ENCODE peak calls at places on chromosomes 12 and 14, in ten cellular contexts. One of them, this sample, is unnamed.

GRCh38 chr14:68680541-68681051 is 112.3 kb downstream of the ZFP36L1 start:
- DNase-seq in substantia nigra: no peak
- DNase-seq in psoas muscle: no peak
- DNase-seq in endodermal cell: no peak
- DNase-seq in cardiac muscle cell: peak
- DNase-seq in uterus: no peak
- DNase-seq in NCI-H1694: no peak
- DNase-seq in GM04503: no peak
- DNase-seq in activated CD4-positive, alpha-beta T cell treated with anti-CD3 and anti-CD28 coated beads, Interleukin-2, amount 10 ng/mL, durations not matched to agents 7 days and 5 days: no peak
- DNase-seq in NCI-H2107: no peak
- DNase-seq in this sample: no peak

GRCh38 chr12:130752692-130753230 is 36.7 kb upstream of the RIMBP2 start:
- DNase-seq in NCI-H1694: peak
- DNase-seq in psoas muscle: no peak
- DNase-seq in cardiac muscle cell: no peak
- DNase-seq in endodermal cell: peak
- DNase-seq in uterus: no peak
- DNase-seq in GM04503: no peak
- DNase-seq in activated CD4-positive, alpha-beta T cell treated with anti-CD3 and anti-CD28 coated beads, Interleukin-2, amount 10 ng/mL, durations not matched to agents 7 days and 5 days: no peak
- DNase-seq in substantia nigra: no peak
- DNase-seq in NCI-H2107: peak
- DNase-seq in this sample: no peak

GRCh38 chr12:11949738-11950403 is 120.9 kb upstream of the BCL2L14 start:
- DNase-seq in NCI-H1694: peak
- DNase-seq in GM04503: no peak
- DNase-seq in activated CD4-positive, alpha-beta T cell treated with anti-CD3 and anti-CD28 coated beads, Interleukin-2, amount 10 ng/mL, durations not matched to agents 7 days and 5 days: no peak
- DNase-seq in cardiac muscle cell: no peak
- DNase-seq in uterus: peak
- DNase-seq in endodermal cell: no peak
- DNase-seq in psoas muscle: peak
- DNase-seq in substantia nigra: no peak
- DNase-seq in NCI-H2107: peak
- DNase-seq in this sample: peak

GRCh38 chr12:3257411-3257810 is 180.2 kb downstream of the TSPAN9 start:
- DNase-seq in substantia nigra: no peak
- DNase-seq in NCI-H2107: no peak
- DNase-seq in activated CD4-positive, alpha-beta T cell treated with anti-CD3 and anti-CD28 coated beads, Interleukin-2, amount 10 ng/mL, durations not matched to agents 7 days and 5 days: no peak
- DNase-seq in NCI-H1694: no peak
- DNase-seq in cardiac muscle cell: no peak
- DNase-seq in uterus: no peak
- DNase-seq in endodermal cell: peak
- DNase-seq in GM04503: no peak
- DNase-seq in psoas muscle: no peak
- DNase-seq in this sample: no peak

GRCh38 chr14:73264080-73264895 is 27.0 kb downstream of the PAPLN start:
- DNase-seq in GM04503: no peak
- DNase-seq in uterus: no peak
- DNase-seq in psoas muscle: no peak
- DNase-seq in substantia nigra: no peak
- DNase-seq in activated CD4-positive, alpha-beta T cell treated with anti-CD3 and anti-CD28 coated beads, Interleukin-2, amount 10 ng/mL, durations not matched to agents 7 days and 5 days: no peak
- DNase-seq in endodermal cell: no peak
- DNase-seq in cardiac muscle cell: no peak
- DNase-seq in NCI-H2107: no peak
- DNase-seq in NCI-H1694: no peak
- DNase-seq in this sample: no peak

GRCh38 chr12:127632431-127632830 is 634.5 kb upstream of the TMEM132C start:
- DNase-seq in GM04503: no peak
- DNase-seq in activated CD4-positive, alpha-beta T cell treated with anti-CD3 and anti-CD28 coated beads, Interleukin-2, amount 10 ng/mL, durations not matched to agents 7 days and 5 days: no peak
- DNase-seq in NCI-H2107: no peak
- DNase-seq in uterus: no peak
- DNase-seq in endodermal cell: no peak
- DNase-seq in psoas muscle: no peak
- DNase-seq in cardiac muscle cell: no peak
- DNase-seq in NCI-H1694: no peak
- DNase-seq in substantia nigra: no peak
- DNase-seq in this sample: no peak

GRCh38 chr12:56258820-56259183 is 618 bp upstream of the ANKRD52 start:
- DNase-seq in psoas muscle: no peak
- DNase-seq in NCI-H2107: no peak
- DNase-seq in NCI-H1694: no peak
- DNase-seq in substantia nigra: no peak
- DNase-seq in cardiac muscle cell: no peak
- DNase-seq in endodermal cell: no peak
- DNase-seq in uterus: no peak
- DNase-seq in activated CD4-positive, alpha-beta T cell treated with anti-CD3 and anti-CD28 coated beads, Interleukin-2, amount 10 ng/mL, durations not matched to agents 7 days and 5 days: no peak
- DNase-seq in GM04503: no peak
- DNase-seq in this sample: no peak

GRCh38 chr14:23055621-23056256 is 1.6 kb downstream of the CDH24 start:
- DNase-seq in cardiac muscle cell: peak
- DNase-seq in GM04503: no peak
- DNase-seq in uterus: no peak
- DNase-seq in psoas muscle: peak
- DNase-seq in substantia nigra: no peak
- DNase-seq in NCI-H2107: no peak
- DNase-seq in NCI-H1694: no peak
- DNase-seq in endodermal cell: no peak
- DNase-seq in activated CD4-positive, alpha-beta T cell treated with anti-CD3 and anti-CD28 coated beads, Interleukin-2, amount 10 ng/mL, durations not matched to agents 7 days and 5 days: no peak
- DNase-seq in this sample: no peak

GRCh38 chr12:121005346-121005815 is 10.9 kb downstream of the C12orf43 start:
- DNase-seq in NCI-H1694: no peak
- DNase-seq in cardiac muscle cell: peak
- DNase-seq in GM04503: no peak
- DNase-seq in NCI-H2107: no peak
- DNase-seq in uterus: no peak
- DNase-seq in psoas muscle: no peak
- DNase-seq in activated CD4-positive, alpha-beta T cell treated with anti-CD3 and anti-CD28 coated beads, Interleukin-2, amount 10 ng/mL, durations not matched to agents 7 days and 5 days: peak
- DNase-seq in endodermal cell: peak
- DNase-seq in substantia nigra: no peak
- DNase-seq in this sample: peak

GRCh38 chr14:92540472-92541048 is 27.0 kb downstream of the RIN3 start:
- DNase-seq in cardiac muscle cell: peak
- DNase-seq in activated CD4-positive, alpha-beta T cell treated with anti-CD3 and anti-CD28 coated beads, Interleukin-2, amount 10 ng/mL, durations not matched to agents 7 days and 5 days: no peak
- DNase-seq in endodermal cell: no peak
- DNase-seq in NCI-H1694: peak
- DNase-seq in uterus: peak
- DNase-seq in substantia nigra: no peak
- DNase-seq in psoas muscle: peak
- DNase-seq in NCI-H2107: no peak
- DNase-seq in GM04503: peak
- DNase-seq in this sample: peak

GRCh38 chr12:19801941-19802340 is 362.6 kb downstream of the AEBP2 start:
- DNase-seq in psoas muscle: no peak
- DNase-seq in uterus: no peak
- DNase-seq in cardiac muscle cell: no peak
- DNase-seq in endodermal cell: no peak
- DNase-seq in NCI-H1694: no peak
- DNase-seq in NCI-H2107: no peak
- DNase-seq in GM04503: no peak
- DNase-seq in substantia nigra: no peak
- DNase-seq in activated CD4-positive, alpha-beta T cell treated with anti-CD3 and anti-CD28 coated beads, Interleukin-2, amount 10 ng/mL, durations not matched to agents 7 days and 5 days: no peak
- DNase-seq in this sample: no peak

GRCh38 chr14:70635971-70636595 is 5.6 kb upstream of the TTC9 start:
- DNase-seq in GM04503: no peak
- DNase-seq in NCI-H2107: no peak
- DNase-seq in activated CD4-positive, alpha-beta T cell treated with anti-CD3 and anti-CD28 coated beads, Interleukin-2, amount 10 ng/mL, durations not matched to agents 7 days and 5 days: no peak
- DNase-seq in substantia nigra: no peak
- DNase-seq in NCI-H1694: no peak
- DNase-seq in psoas muscle: no peak
- DNase-seq in uterus: no peak
- DNase-seq in cardiac muscle cell: no peak
- DNase-seq in endodermal cell: no peak
- DNase-seq in this sample: no peak

GRCh38 chr12:107963625-107964024 is 165.5 kb upstream of the WSCD2 start:
- DNase-seq in uterus: no peak
- DNase-seq in endodermal cell: no peak
- DNase-seq in activated CD4-positive, alpha-beta T cell treated with anti-CD3 and anti-CD28 coated beads, Interleukin-2, amount 10 ng/mL, durations not matched to agents 7 days and 5 days: no peak
- DNase-seq in psoas muscle: no peak
- DNase-seq in substantia nigra: no peak
- DNase-seq in NCI-H1694: no peak
- DNase-seq in cardiac muscle cell: no peak
- DNase-seq in NCI-H2107: no peak
- DNase-seq in GM04503: no peak
- DNase-seq in this sample: no peak

GRCh38 chr14:96574633-96575191 is 72.5 kb downstream of the PAPOLA start:
- DNase-seq in psoas muscle: no peak
- DNase-seq in NCI-H1694: peak
- DNase-seq in endodermal cell: no peak
- DNase-seq in GM04503: peak
- DNase-seq in activated CD4-positive, alpha-beta T cell treated with anti-CD3 and anti-CD28 coated beads, Interleukin-2, amount 10 ng/mL, durations not matched to agents 7 days and 5 days: no peak
- DNase-seq in NCI-H2107: no peak
- DNase-seq in cardiac muscle cell: peak
- DNase-seq in uterus: peak
- DNase-seq in substantia nigra: no peak
- DNase-seq in this sample: no peak

GRCh38 chr12:124837958-124838803 is 25.5 kb downstream of the SCARB1 start:
- DNase-seq in substantia nigra: no peak
- DNase-seq in cardiac muscle cell: peak
- DNase-seq in uterus: peak
- DNase-seq in NCI-H1694: peak
- DNase-seq in psoas muscle: peak
- DNase-seq in endodermal cell: peak
- DNase-seq in GM04503: peak
- DNase-seq in NCI-H2107: peak
- DNase-seq in activated CD4-positive, alpha-beta T cell treated with anti-CD3 and anti-CD28 coated beads, Interleukin-2, amount 10 ng/mL, durations not matched to agents 7 days and 5 days: no peak
- DNase-seq in this sample: peak

GRCh38 chr14:101200650-101201516 is 297.4 kb upstream of the RTL1 start:
- DNase-seq in GM04503: no peak
- DNase-seq in NCI-H1694: no peak
- DNase-seq in cardiac muscle cell: no peak
- DNase-seq in endodermal cell: peak
- DNase-seq in uterus: peak
- DNase-seq in activated CD4-positive, alpha-beta T cell treated with anti-CD3 and anti-CD28 coated beads, Interleukin-2, amount 10 ng/mL, durations not matched to agents 7 days and 5 days: no peak
- DNase-seq in psoas muscle: peak
- DNase-seq in substantia nigra: no peak
- DNase-seq in NCI-H2107: no peak
- DNase-seq in this sample: no peak

GRCh38 chr12:68259318-68259940 is 6.0 kb upstream of the IL22 start:
- DNase-seq in cardiac muscle cell: peak
- DNase-seq in GM04503: no peak
- DNase-seq in NCI-H2107: no peak
- DNase-seq in uterus: no peak
- DNase-seq in endodermal cell: no peak
- DNase-seq in psoas muscle: no peak
- DNase-seq in activated CD4-positive, alpha-beta T cell treated with anti-CD3 and anti-CD28 coated beads, Interleukin-2, amount 10 ng/mL, durations not matched to agents 7 days and 5 days: no peak
- DNase-seq in NCI-H1694: no peak
- DNase-seq in substantia nigra: no peak
- DNase-seq in this sample: no peak

GRCh38 chr12:50637870-50638481 is 125.9 kb upstream of the ATF1 start:
- DNase-seq in NCI-H2107: no peak
- DNase-seq in NCI-H1694: peak
- DNase-seq in activated CD4-positive, alpha-beta T cell treated with anti-CD3 and anti-CD28 coated beads, Interleukin-2, amount 10 ng/mL, durations not matched to agents 7 days and 5 days: no peak
- DNase-seq in GM04503: no peak
- DNase-seq in psoas muscle: no peak
- DNase-seq in endodermal cell: no peak
- DNase-seq in substantia nigra: no peak
- DNase-seq in cardiac muscle cell: peak
- DNase-seq in uterus: no peak
- DNase-seq in this sample: peak

GRCh38 chr14:86035882-86036281 is 505.9 kb downstream of the FLRT2 start:
- DNase-seq in NCI-H2107: no peak
- DNase-seq in uterus: no peak
- DNase-seq in psoas muscle: no peak
- DNase-seq in cardiac muscle cell: peak
- DNase-seq in NCI-H1694: no peak
- DNase-seq in endodermal cell: peak
- DNase-seq in substantia nigra: no peak
- DNase-seq in activated CD4-positive, alpha-beta T cell treated with anti-CD3 and anti-CD28 coated beads, Interleukin-2, amount 10 ng/mL, durations not matched to agents 7 days and 5 days: no peak
- DNase-seq in GM04503: no peak
- DNase-seq in this sample: no peak

GRCh38 chr12:127485528-127485927 is 781.4 kb upstream of the TMEM132C start:
- DNase-seq in psoas muscle: no peak
- DNase-seq in NCI-H2107: peak
- DNase-seq in uterus: no peak
- DNase-seq in activated CD4-positive, alpha-beta T cell treated with anti-CD3 and anti-CD28 coated beads, Interleukin-2, amount 10 ng/mL, durations not matched to agents 7 days and 5 days: no peak
- DNase-seq in endodermal cell: peak
- DNase-seq in substantia nigra: no peak
- DNase-seq in cardiac muscle cell: no peak
- DNase-seq in GM04503: peak
- DNase-seq in NCI-H1694: no peak
- DNase-seq in this sample: peak

GRCh38 chr12:120984351-120984898 is 6.1 kb downstream of the HNF1A start:
- DNase-seq in substantia nigra: no peak
- DNase-seq in activated CD4-positive, alpha-beta T cell treated with anti-CD3 and anti-CD28 coated beads, Interleukin-2, amount 10 ng/mL, durations not matched to agents 7 days and 5 days: no peak
- DNase-seq in NCI-H1694: no peak
- DNase-seq in GM04503: no peak
- DNase-seq in NCI-H2107: no peak
- DNase-seq in cardiac muscle cell: no peak
- DNase-seq in uterus: no peak
- DNase-seq in psoas muscle: no peak
- DNase-seq in endodermal cell: no peak
- DNase-seq in this sample: peak

GRCh38 chr14:71416392-71416791 is 509.1 kb downstream of the PCNX1 start:
- DNase-seq in activated CD4-positive, alpha-beta T cell treated with anti-CD3 and anti-CD28 coated beads, Interleukin-2, amount 10 ng/mL, durations not matched to agents 7 days and 5 days: no peak
- DNase-seq in cardiac muscle cell: no peak
- DNase-seq in GM04503: no peak
- DNase-seq in psoas muscle: no peak
- DNase-seq in substantia nigra: no peak
- DNase-seq in NCI-H1694: no peak
- DNase-seq in NCI-H2107: no peak
- DNase-seq in endodermal cell: no peak
- DNase-seq in uterus: no peak
- DNase-seq in this sample: no peak

GRCh38 chr12:3745152-3745551 is 7.8 kb downstream of the CRACR2A start:
- DNase-seq in NCI-H1694: no peak
- DNase-seq in GM04503: no peak
- DNase-seq in substantia nigra: no peak
- DNase-seq in uterus: no peak
- DNase-seq in cardiac muscle cell: no peak
- DNase-seq in psoas muscle: no peak
- DNase-seq in endodermal cell: peak
- DNase-seq in activated CD4-positive, alpha-beta T cell treated with anti-CD3 and anti-CD28 coated beads, Interleukin-2, amount 10 ng/mL, durations not matched to agents 7 days and 5 days: no peak
- DNase-seq in NCI-H2107: no peak
- DNase-seq in this sample: no peak

GRCh38 chr12:48750769-48751356 is 34.4 kb upstream of the CCNT1 start:
- DNase-seq in NCI-H1694: no peak
- DNase-seq in substantia nigra: no peak
- DNase-seq in endodermal cell: no peak
- DNase-seq in cardiac muscle cell: no peak
- DNase-seq in psoas muscle: no peak
- DNase-seq in GM04503: no peak
- DNase-seq in NCI-H2107: no peak
- DNase-seq in uterus: no peak
- DNase-seq in activated CD4-positive, alpha-beta T cell treated with anti-CD3 and anti-CD28 coated beads, Interleukin-2, amount 10 ng/mL, durations not matched to agents 7 days and 5 days: no peak
- DNase-seq in this sample: no peak

GRCh38 chr12:98868076-98868475 is 223.0 kb downstream of the APAF1 start:
- DNase-seq in psoas muscle: no peak
- DNase-seq in NCI-H1694: no peak
- DNase-seq in GM04503: no peak
- DNase-seq in uterus: no peak
- DNase-seq in NCI-H2107: no peak
- DNase-seq in endodermal cell: peak
- DNase-seq in activated CD4-positive, alpha-beta T cell treated with anti-CD3 and anti-CD28 coated beads, Interleukin-2, amount 10 ng/mL, durations not matched to agents 7 days and 5 days: no peak
- DNase-seq in cardiac muscle cell: no peak
- DNase-seq in substantia nigra: no peak
- DNase-seq in this sample: no peak

GRCh38 chr12:11650697-11651281 is 1.3 kb downstream of the ETV6 start:
- DNase-seq in uterus: no peak
- DNase-seq in NCI-H1694: peak
- DNase-seq in GM04503: no peak
- DNase-seq in activated CD4-positive, alpha-beta T cell treated with anti-CD3 and anti-CD28 coated beads, Interleukin-2, amount 10 ng/mL, durations not matched to agents 7 days and 5 days: peak
- DNase-seq in cardiac muscle cell: peak
- DNase-seq in psoas muscle: no peak
- DNase-seq in substantia nigra: peak
- DNase-seq in endodermal cell: peak
- DNase-seq in NCI-H2107: peak
- DNase-seq in this sample: peak

GRCh38 chr12:119176267-119177055 is 2.3 kb upstream of the HSPB8 start:
- DNase-seq in endodermal cell: peak
- DNase-seq in cardiac muscle cell: peak
- DNase-seq in NCI-H2107: peak
- DNase-seq in NCI-H1694: peak
- DNase-seq in activated CD4-positive, alpha-beta T cell treated with anti-CD3 and anti-CD28 coated beads, Interleukin-2, amount 10 ng/mL, durations not matched to agents 7 days and 5 days: no peak
- DNase-seq in psoas muscle: peak
- DNase-seq in uterus: peak
- DNase-seq in GM04503: peak
- DNase-seq in substantia nigra: no peak
- DNase-seq in this sample: peak

GRCh38 chr12:108338915-108339657 is at the start of gene CMKLR1:
- DNase-seq in GM04503: no peak
- DNase-seq in activated CD4-positive, alpha-beta T cell treated with anti-CD3 and anti-CD28 coated beads, Interleukin-2, amount 10 ng/mL, durations not matched to agents 7 days and 5 days: no peak
- DNase-seq in psoas muscle: peak
- DNase-seq in substantia nigra: no peak
- DNase-seq in uterus: peak
- DNase-seq in NCI-H2107: no peak
- DNase-seq in NCI-H1694: no peak
- DNase-seq in cardiac muscle cell: peak
- DNase-seq in endodermal cell: peak
- DNase-seq in this sample: no peak